ENCODE peak calls at places on chromosomes 12 and 14, in four cellular contexts. A is left ventricle myocardium inferior, G is neuronal stem cell, N is endothelial cell. R is an unnamed sample.

GRCh38 chr14:103870144-103870876 is 22.9 kb upstream of the PPP1R13B start:
- DNase-seq in A (no peak), G (no peak), N (no peak), R (no peak)

GRCh38 chr12:6329693-6330045 is 12.2 kb downstream of the TNFRSF1A start:
- DNase-seq in A (no peak), G (no peak), N (no peak), R (no peak)

GRCh38 chr12:111624540-111624939 is 25.4 kb upstream of the ATXN2 start:
- DNase-seq in A (no peak), G (no peak), N (no peak), R (no peak)

GRCh38 chr12:26938660-26939185 is 453 bp downstream of the FGFR1OP2 start:
- DNase-seq in A (no peak), G (no peak), N (no peak), R (peak)

GRCh38 chr14:102776761-102777710 is at the start of gene TRAF3:
- DNase-seq in A (peak), G (no peak), N (peak), R (no peak)

GRCh38 chr12:9344540-9344939 is 136.3 kb upstream of the PZP start:
- DNase-seq in A (no peak), G (no peak), N (no peak), R (no peak)

GRCh38 chr12:56601503-56601902 is 28.6 kb downstream of the BAZ2A start:
- DNase-seq in A (no peak), G (no peak), N (peak), R (no peak)

GRCh38 chr12:121789233-121789781 is 4.2 kb downstream of the RHOF start:
- DNase-seq in A (no peak), G (no peak), N (no peak), R (no peak)

GRCh38 chr12:118377891-118378470 is 1.6 kb downstream of the SUDS3 start:
- DNase-seq in A (peak), G (peak), N (peak), R (peak)

GRCh38 chr12:131959137-131959536 is 9.4 kb downstream of the EP400 start:
- DNase-seq in A (no peak), G (no peak), N (no peak), R (no peak)

GRCh38 chr14:94101748-94102147 is 8.8 kb upstream of the IFI27 start:
- DNase-seq in A (no peak), G (no peak), N (no peak), R (no peak)

GRCh38 chr14:63725786-63726185 is 2.1 kb downstream of the SGPP1 start:
- DNase-seq in A (no peak), G (no peak), N (no peak), R (no peak)